ENCODE peak calls at places on chromosome 17, in six cellular contexts. One of them, this sample, is unnamed.

GRCh38 chr17:76716834-76717205 is 6.1 kb upstream of the MXRA7 start:
- DNase-seq in WTC11: no peak
- DNase-seq in GM12878: no peak
- DNase-seq in H1: no peak
- DNase-seq in HepG2: no peak
- DNase-seq in K562: no peak
- DNase-seq in this sample: no peak

GRCh38 chr17:61000911-61001310 is 323.3 kb downstream of the BCAS3 start:
- DNase-seq in WTC11: no peak
- DNase-seq in GM12878: no peak
- DNase-seq in H1: no peak
- DNase-seq in HepG2: peak; percentile 7
- DNase-seq in K562: no peak
- DNase-seq in this sample: no peak

GRCh38 chr17:79959042-79959441 is 76.6 kb downstream of the TBC1D16 start:
- DNase-seq in WTC11: no peak
- DNase-seq in GM12878: no peak
- DNase-seq in H1: no peak
- DNase-seq in HepG2: no peak
- DNase-seq in K562: no peak
- DNase-seq in this sample: no peak

GRCh38 chr17:4490637-4491061 is 8.0 kb upstream of the SPNS2 start:
- DNase-seq in WTC11: no peak
- DNase-seq in GM12878: no peak
- DNase-seq in H1: no peak
- DNase-seq in HepG2: no peak
- DNase-seq in K562: no peak
- DNase-seq in this sample: no peak

GRCh38 chr17:81049372-81049911 is 14.5 kb downstream of the BAIAP2 start:
- DNase-seq in WTC11: no peak
- DNase-seq in GM12878: peak; percentile 17
- DNase-seq in H1: no peak
- DNase-seq in HepG2: no peak
- DNase-seq in K562: no peak
- DNase-seq in this sample: no peak

GRCh38 chr17:8488931-8489330 is 53.2 kb downstream of the NDEL1 start:
- DNase-seq in WTC11: no peak
- DNase-seq in GM12878: no peak
- DNase-seq in H1: no peak
- DNase-seq in HepG2: no peak
- DNase-seq in K562: no peak
- DNase-seq in this sample: no peak

GRCh38 chr17:77090476-77090875 is 50.3 kb upstream of the SEC14L1 start:
- DNase-seq in WTC11: no peak
- DNase-seq in GM12878: no peak
- DNase-seq in H1: no peak
- DNase-seq in HepG2: no peak
- DNase-seq in K562: no peak
- DNase-seq in this sample: no peak

GRCh38 chr17:57553991-57554825 is 190.9 kb downstream of the CCDC182 start:
- DNase-seq in WTC11: peak; percentile 66
- DNase-seq in GM12878: no peak
- DNase-seq in H1: no peak
- DNase-seq in HepG2: no peak
- DNase-seq in K562: peak; percentile 58
- DNase-seq in this sample: no peak

GRCh38 chr17:42519546-42520444 is 16.2 kb upstream of the NAGLU start:
- DNase-seq in WTC11: peak; percentile 54
- DNase-seq in GM12878: no peak
- DNase-seq in H1: peak; percentile 59
- DNase-seq in HepG2: peak; percentile 90
- DNase-seq in K562: no peak
- DNase-seq in this sample: peak; percentile 92

GRCh38 chr17:27295945-27296344 is 2.0 kb downstream of the WSB1 start:
- DNase-seq in WTC11: no peak
- DNase-seq in GM12878: no peak
- DNase-seq in H1: no peak
- DNase-seq in HepG2: no peak
- DNase-seq in K562: no peak
- DNase-seq in this sample: no peak

DNA sequence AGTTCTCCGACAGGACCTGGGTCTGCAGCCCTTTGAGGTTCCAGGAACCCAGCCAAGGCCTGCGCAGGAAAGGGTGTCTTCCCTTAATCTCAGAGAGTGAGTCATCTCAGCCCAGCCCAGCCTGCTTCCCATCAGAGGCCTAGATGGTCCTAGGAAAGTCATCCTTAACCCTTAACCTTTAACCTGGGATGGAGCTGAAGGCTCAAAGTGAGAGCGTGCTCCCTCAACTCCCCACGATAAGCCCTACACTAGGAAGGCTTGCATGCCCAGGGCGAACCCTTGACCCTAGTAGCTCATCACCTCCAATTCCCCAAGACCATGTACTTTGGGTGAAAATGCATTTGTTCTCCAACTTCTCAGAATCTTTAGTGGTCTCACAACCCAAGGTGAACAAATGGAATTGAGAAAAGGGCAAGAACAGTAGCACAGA is 4.8 kb upstream of the ATXN7L3 start:
- DNase-seq in WTC11: no peak
- DNase-seq in GM12878: no peak
- DNase-seq in H1: no peak
- DNase-seq in HepG2: no peak
- DNase-seq in K562: peak; percentile 27
- DNase-seq in this sample: no peak
- TF ChIP-seq ATF3 in WTC11: no peak
- TF ChIP-seq ATF3 in GM12878: no peak
- TF ChIP-seq ATF3 in H1: no peak
- TF ChIP-seq ATF3 in HepG2: no peak
- TF ChIP-seq ATF3 in K562: peak; percentile 85
- TF ChIP-seq ATF3 in this sample: no peak

DNA sequence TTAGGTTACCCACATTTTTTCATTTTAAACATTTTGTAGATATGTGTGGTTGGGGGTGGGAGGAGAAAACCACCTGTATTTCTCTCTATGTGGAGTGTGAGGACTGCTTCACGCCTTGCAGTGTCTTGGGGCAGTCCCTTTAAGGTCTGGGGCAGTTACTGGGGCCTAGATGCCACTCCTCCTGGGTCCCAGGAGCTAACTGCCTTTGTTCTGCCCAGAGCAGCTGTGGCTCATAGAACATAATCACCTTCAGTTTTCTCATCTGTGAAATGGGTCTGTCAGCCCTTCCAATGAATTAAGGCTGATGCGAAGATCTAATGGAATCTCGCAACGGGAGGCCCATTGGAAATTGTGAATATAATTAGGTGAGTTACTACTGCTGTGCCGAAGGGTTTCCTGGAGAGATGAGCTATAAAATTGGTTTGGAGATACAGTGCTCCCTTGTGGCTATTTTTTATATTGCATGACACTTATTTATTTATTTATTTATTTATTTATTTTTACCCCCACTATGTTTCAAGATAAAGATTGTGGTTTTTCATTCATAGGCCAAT is 22.9 kb downstream of the DHRS7C start:
- DNase-seq in WTC11: no peak
- DNase-seq in GM12878: no peak
- DNase-seq in H1: no peak
- DNase-seq in HepG2: peak; percentile 14
- DNase-seq in K562: peak; percentile 20
- DNase-seq in this sample: peak; percentile 34
- TF ChIP-seq ATF3 in WTC11: no peak
- TF ChIP-seq ATF3 in GM12878: no peak
- TF ChIP-seq ATF3 in H1: no peak
- TF ChIP-seq ATF3 in HepG2: no peak
- TF ChIP-seq ATF3 in K562: no peak
- TF ChIP-seq ATF3 in this sample: no peak

GRCh38 chr17:35694906-35695305 is 36.5 kb upstream of the RASL10B start:
- DNase-seq in WTC11: no peak
- DNase-seq in GM12878: no peak
- DNase-seq in H1: no peak
- DNase-seq in HepG2: no peak
- DNase-seq in K562: no peak
- DNase-seq in this sample: no peak
- TF ChIP-seq ATF3 in WTC11: no peak
- TF ChIP-seq ATF3 in GM12878: no peak
- TF ChIP-seq ATF3 in H1: no peak
- TF ChIP-seq ATF3 in HepG2: no peak
- TF ChIP-seq ATF3 in K562: no peak
- TF ChIP-seq ATF3 in this sample: no peak

GRCh38 chr17:13337864-13338371 is 263.8 kb downstream of the HS3ST3A1 start:
- DNase-seq in WTC11: no peak
- DNase-seq in GM12878: no peak
- DNase-seq in H1: no peak
- DNase-seq in HepG2: peak; percentile 42
- DNase-seq in K562: peak; percentile 11
- DNase-seq in this sample: peak; percentile 54
- TF ChIP-seq ATF3 in WTC11: no peak
- TF ChIP-seq ATF3 in GM12878: no peak
- TF ChIP-seq ATF3 in H1: no peak
- TF ChIP-seq ATF3 in HepG2: no peak
- TF ChIP-seq ATF3 in K562: no peak
- TF ChIP-seq ATF3 in this sample: no peak

GRCh38 chr17:50268040-50268439 is 6.2 kb upstream of the TMEM92 start:
- DNase-seq in WTC11: no peak
- DNase-seq in GM12878: no peak
- DNase-seq in H1: no peak
- DNase-seq in HepG2: no peak
- DNase-seq in K562: no peak
- DNase-seq in this sample: no peak
- TF ChIP-seq ATF3 in WTC11: no peak
- TF ChIP-seq ATF3 in GM12878: no peak
- TF ChIP-seq ATF3 in H1: no peak
- TF ChIP-seq ATF3 in HepG2: no peak
- TF ChIP-seq ATF3 in K562: no peak
- TF ChIP-seq ATF3 in this sample: no peak

DNA sequence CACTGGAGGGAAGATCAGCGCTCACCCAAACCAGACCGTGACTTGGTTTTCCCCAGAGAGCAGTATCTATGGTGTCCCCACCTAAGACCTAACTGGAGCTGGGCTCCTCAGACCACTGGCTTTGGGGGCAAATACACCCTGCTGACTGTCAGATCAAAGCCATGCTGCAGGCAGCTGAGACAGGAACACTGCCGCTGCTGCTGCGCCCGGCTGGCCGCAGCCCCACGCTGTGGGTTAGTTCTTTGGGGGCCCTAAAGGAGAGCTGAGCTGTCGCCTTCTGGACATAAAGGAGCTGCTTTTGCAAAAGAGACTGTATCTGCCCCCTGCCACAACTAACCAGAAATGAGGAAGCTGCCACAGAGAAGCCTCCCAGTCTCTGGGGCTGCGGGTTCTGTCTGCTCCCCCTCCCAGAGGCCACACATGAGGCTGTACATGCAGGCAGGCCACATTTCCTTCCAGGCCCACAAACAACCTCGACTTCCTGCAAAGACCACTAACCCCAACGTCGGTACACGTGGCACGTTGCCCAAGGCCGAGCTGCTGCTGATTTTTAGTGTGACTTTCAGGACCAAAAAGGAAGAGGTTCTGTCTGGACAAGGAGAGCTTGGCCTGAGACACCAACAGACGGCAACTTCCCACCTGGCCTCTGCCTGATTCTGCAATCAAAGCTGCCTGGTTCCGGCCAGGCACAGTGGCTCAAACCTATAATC is 18.2 kb upstream of the ABR start:
- DNase-seq in WTC11: no peak
- DNase-seq in GM12878: peak; percentile 97
- DNase-seq in H1: no peak
- DNase-seq in HepG2: no peak
- DNase-seq in K562: no peak
- DNase-seq in this sample: no peak
- TF ChIP-seq ATF3 in WTC11: no peak
- TF ChIP-seq ATF3 in GM12878: no peak
- TF ChIP-seq ATF3 in H1: no peak
- TF ChIP-seq ATF3 in HepG2: no peak
- TF ChIP-seq ATF3 in K562: no peak
- TF ChIP-seq ATF3 in this sample: no peak

GRCh38 chr17:36625188-36625587 is 23.8 kb downstream of the MRM1 start:
- DNase-seq in WTC11: no peak
- DNase-seq in GM12878: no peak
- DNase-seq in H1: no peak
- DNase-seq in HepG2: no peak
- DNase-seq in K562: no peak
- DNase-seq in this sample: no peak

GRCh38 chr17:36629970-36630369 is 28.6 kb downstream of the MRM1 start:
- DNase-seq in WTC11: no peak
- DNase-seq in GM12878: no peak
- DNase-seq in H1: no peak
- DNase-seq in HepG2: no peak
- DNase-seq in K562: no peak
- DNase-seq in this sample: no peak

GRCh38 chr17:36628576-36628975 is 27.2 kb downstream of the MRM1 start:
- DNase-seq in WTC11: no peak
- DNase-seq in GM12878: no peak
- DNase-seq in H1: no peak
- DNase-seq in HepG2: no peak
- DNase-seq in K562: no peak
- DNase-seq in this sample: no peak

GRCh38 chr17:36629252-36629847 is 28.0 kb downstream of the MRM1 start:
- DNase-seq in WTC11: peak; percentile 90
- DNase-seq in GM12878: peak; percentile 12
- DNase-seq in H1: peak; percentile 99
- DNase-seq in HepG2: peak; percentile 55
- DNase-seq in K562: peak; percentile 90
- DNase-seq in this sample: peak; percentile 54

GRCh38 chr17:36627101-36627500 is 25.7 kb downstream of the MRM1 start:
- DNase-seq in WTC11: peak; percentile 45
- DNase-seq in GM12878: no peak
- DNase-seq in H1: peak; percentile 75
- DNase-seq in HepG2: no peak
- DNase-seq in K562: no peak
- DNase-seq in this sample: no peak
- TF ChIP-seq ATF3 in WTC11: no peak
- TF ChIP-seq ATF3 in GM12878: no peak
- TF ChIP-seq ATF3 in H1: no peak
- TF ChIP-seq ATF3 in HepG2: no peak
- TF ChIP-seq ATF3 in K562: no peak
- TF ChIP-seq ATF3 in this sample: no peak